ENCODE peak calls at places on chromosomes 16 and 17, in four cellular contexts. M is GM12878, B is HepG2, D is K562. S is an unnamed sample.

GRCh38 chr17:65888649-65889048 is 303.3 kb downstream of the CEP112 start:
- DNase-seq in D (no peak), M (no peak), B (no peak), S (no peak)

GRCh38 chr16:17470002-17470870 is 524 bp downstream of the XYLT1 start:
- DNase-seq in M (no peak), B (no peak), D (peak), S (no peak)

GRCh38 chr17:78391843-78392242 is 13.4 kb downstream of the PGS1 start:
- DNase-seq in M (no peak), D (no peak), B (no peak), S (no peak)

GRCh38 chr17:29162909-29163341 is 17.3 kb downstream of the MYO18A start:
- DNase-seq in B (no peak), M (no peak), D (peak), S (no peak)

GRCh38 chr16:4435668-4436067 is 10.0 kb downstream of the DNAJA3 start:
- DNase-seq in D (no peak), B (no peak), M (no peak), S (no peak)

GRCh38 chr16:88473666-88474534 is 20.8 kb downstream of the ZFPM1 start:
- DNase-seq in D (peak), B (no peak), M (no peak), S (no peak)

GRCh38 chr16:81647527-81647926 is 131.6 kb upstream of the PLCG2 start:
- DNase-seq in D (peak), B (no peak), M (no peak), S (no peak)

GRCh38 chr16:67481561-67482259 is 753 bp upstream of the ATP6V0D1 start:
- DNase-seq in M (no peak), D (no peak), B (peak), S (no peak)

GRCh38 chr17:60481604-60482003 is 44.4 kb downstream of the APPBP2 start:
- DNase-seq in D (no peak), M (no peak), B (no peak), S (no peak)

DNA sequence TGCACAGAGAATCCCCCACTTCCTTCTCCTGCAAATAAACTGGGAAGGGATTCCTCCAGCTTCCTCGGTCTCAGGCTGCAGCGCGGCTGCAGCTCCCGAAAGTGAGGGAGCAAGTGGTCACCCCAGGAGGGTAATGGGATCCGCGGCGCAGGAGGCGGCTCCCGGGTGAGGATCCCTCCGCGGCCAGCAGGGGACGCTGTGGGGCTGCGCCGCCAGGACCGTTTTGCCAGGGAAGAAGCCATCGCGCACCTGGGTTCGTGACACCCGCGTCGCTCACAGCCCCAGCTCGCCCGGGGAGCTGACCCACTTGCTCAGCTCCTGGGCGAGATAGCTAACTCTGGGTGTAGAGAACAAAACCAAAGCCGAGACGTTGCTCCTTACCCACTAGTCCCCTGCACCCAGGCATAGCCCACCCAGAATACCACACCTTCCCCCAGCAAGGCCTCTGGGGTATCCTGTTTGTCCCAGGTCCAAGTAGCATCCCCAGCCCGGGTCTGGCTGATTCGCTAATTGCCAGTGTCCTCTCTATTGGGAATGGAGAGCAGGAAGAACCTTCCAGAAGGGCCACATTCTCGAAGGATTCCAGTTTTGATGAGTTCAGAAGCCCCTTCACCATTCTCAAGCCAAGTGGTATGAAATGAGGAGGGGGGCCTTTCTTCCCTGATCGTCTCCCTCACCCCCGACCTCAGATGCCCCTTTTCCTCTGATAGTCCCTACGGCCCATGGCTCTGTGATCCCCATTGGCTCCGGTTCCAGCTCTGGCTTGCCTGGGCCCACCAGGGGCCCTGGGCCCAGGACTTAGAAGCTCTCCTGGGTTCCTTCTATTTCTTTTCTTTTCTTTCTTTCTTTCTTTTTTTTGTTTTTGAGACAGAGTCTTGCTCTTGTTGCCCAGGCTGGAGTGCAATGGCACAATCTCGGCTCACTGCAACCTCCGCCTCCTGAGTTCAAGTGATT is 14.1 kb downstream of the CYGB start:
- DNase-seq in M (no peak), D (peak), B (peak), S (peak)
- TF ChIP-seq FOXK2 in M (no peak), D (no peak), B (no peak), S (no peak)

DNA sequence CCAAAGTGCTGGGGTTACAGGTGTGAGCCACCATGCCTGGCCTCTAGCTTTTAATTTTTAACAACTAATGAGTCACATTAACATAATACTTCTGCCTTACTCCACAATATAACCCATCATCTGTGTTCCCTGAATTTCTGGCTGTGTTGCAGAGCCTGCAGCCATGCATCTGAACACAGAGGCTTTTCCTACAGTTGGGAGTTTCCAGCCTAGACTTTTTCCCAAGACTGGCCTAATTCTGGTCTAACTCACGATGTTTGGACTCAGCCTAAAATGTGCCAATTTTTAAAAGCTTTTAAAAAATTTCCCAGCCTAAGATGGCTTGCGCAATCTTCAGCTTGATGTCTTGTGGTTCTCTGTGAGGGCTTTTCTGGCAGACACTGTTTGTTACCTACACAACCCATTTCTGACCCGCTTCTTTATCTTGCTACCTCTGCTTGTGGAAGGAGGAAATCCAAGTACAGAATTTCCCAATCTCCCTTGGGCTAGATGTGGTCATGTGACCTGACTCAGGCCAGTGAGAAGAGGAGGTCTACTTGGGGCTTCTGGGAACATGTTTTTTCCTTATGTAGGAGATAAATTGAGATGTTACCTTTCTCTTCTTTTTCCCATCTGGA is 72.7 kb upstream of the GAS7 start:
- DNase-seq in B (no peak), M (no peak), D (no peak), S (no peak)
- TF ChIP-seq TARDBP in B (no peak), M (no peak), D (no peak), S (no peak)

GRCh38 chr16:22010902-22011301 is 3.0 kb downstream of the MOSMO start:
- DNase-seq in B (no peak), M (no peak), D (no peak), S (no peak)
- TF ChIP-seq FOXK2 in B (no peak), M (no peak), D (no peak), S (no peak)

DNA sequence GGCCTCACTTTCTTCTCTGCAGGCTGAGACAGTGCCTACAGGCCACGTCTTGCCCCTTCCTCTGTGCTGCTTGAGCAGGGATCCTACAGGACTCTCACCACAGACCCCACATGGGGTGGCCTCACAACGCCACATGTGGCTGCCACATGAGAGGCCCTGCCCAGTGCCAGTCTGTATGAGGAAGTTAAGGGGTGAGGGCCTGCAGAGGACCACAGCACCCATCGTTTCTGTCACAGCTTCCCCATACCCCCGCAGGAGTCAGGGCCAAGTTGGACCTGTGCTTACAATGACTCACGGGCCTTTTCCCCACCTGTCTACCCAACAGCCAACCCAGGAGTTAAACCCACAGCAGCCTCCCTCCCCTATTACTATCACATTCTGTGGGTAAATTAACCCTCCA is 2.9 kb upstream of the GSDMB start:
- DNase-seq in M (no peak), D (no peak), B (no peak), S (no peak)
- TF ChIP-seq TARDBP in M (no peak), D (no peak), B (no peak), S (no peak)

GRCh38 chr16:29665294-29666077 is 2.4 kb downstream of the SPN start:
- DNase-seq in M (no peak), B (no peak), D (peak), S (no peak)

GRCh38 chr16:29662729-29663019 is 373 bp upstream of the SPN start:
- DNase-seq in D (no peak), B (no peak), M (peak), S (no peak)

GRCh38 chr16:29663829-29664132 is 734 bp downstream of the SPN start:
- DNase-seq in B (no peak), M (no peak), D (no peak), S (no peak)

GRCh38 chr16:29663020-29663828 is at the start of gene SPN:
- DNase-seq in B (no peak), D (peak), M (no peak), S (no peak)

DNA sequence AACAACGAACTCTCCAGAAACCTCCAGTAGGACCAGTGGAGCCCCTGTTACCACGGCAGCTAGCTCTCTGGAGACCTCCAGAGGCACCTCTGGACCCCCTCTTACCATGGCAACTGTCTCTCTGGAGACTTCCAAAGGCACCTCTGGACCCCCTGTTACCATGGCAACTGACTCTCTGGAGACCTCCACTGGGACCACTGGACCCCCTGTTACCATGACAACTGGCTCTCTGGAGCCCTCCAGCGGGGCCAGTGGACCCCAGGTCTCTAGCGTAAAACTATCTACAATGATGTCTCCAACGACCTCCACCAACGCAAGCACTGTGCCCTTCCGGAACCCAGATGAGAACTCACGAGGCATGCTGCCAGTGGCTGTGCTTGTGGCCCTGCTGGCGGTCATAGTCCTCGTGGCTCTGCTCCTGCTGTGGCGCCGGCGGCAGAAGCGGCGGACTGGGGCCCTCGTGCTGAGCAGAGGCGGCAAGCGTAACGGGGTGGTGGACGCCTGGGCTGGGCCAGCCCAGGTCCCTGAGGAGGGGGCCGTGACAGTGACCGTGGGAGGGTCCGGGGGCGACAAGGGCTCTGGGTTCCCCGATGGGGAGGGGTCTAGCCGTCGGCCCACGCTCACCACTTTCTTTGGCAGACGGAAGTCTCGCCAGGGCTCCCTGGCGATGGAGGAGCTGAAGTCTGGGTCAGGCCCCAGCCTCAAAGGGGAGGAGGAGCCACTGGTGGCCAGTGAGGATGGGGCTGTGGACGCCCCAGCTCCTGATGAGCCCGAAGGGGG is 1.3 kb downstream of the SPN start:
- DNase-seq in D (peak), B (no peak), M (no peak), S (no peak)
- TF ChIP-seq FOXK2 in D (no peak), B (no peak), M (no peak), S (no peak)

GRCh38 chr16:57984443-57985203 is 13.7 kb upstream of the CNGB1 start:
- DNase-seq in M (no peak), D (peak), B (peak), S (peak)

GRCh38 chr16:57982345-57982744 is 11.4 kb upstream of the CNGB1 start:
- DNase-seq in D (no peak), B (no peak), M (no peak), S (no peak)

GRCh38 chr16:57979006-57979585 is 8.2 kb upstream of the CNGB1 start:
- DNase-seq in B (no peak), D (no peak), M (no peak), S (no peak)

GRCh38 chr16:57985204-57986121 is 14.5 kb upstream of the CNGB1 start:
- DNase-seq in M (no peak), B (no peak), D (peak), S (peak)

DNA sequence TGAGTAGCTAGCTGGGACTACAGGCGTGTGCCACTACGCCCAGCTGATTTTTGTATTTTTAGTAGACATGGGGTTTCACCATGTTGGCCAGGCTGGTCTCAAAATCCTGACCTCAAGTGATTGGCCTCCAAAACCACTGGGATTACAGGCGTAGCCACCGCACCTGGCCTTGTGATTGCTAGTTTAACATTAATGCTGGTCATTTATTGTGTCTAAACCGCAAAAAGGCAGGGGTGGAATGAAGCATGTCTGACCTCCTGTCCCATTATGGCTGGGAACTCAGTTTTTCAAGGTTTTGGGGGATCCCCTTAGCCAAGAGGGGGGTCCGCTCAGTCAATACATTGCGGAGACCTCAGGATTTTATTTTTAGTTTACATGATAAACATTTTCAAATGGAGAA is 10.7 kb upstream of the CNGB1 start:
- DNase-seq in D (no peak), B (no peak), M (no peak), S (no peak)
- TF ChIP-seq TARDBP in D (no peak), B (no peak), M (no peak), S (no peak)

S was measured in HEK293T.